ENCODE peak calls at places on chromosomes 16 and 17, in nine cellular contexts. N is activated naive CD4-positive, alpha-beta T cell treated with Interleukin-2 at 50 U/mL for 16 hours; X is ureter; L is activated T-cell treated with anti-CD3 and anti-CD28 coated beads, Interleukin-2, amount 50 U/mL, for 48 hours; Y is NCI-H510A; U is substantia nigra; B is T-cell; P is amniotic stem cell; K is A172. G is an unnamed sample.

GRCh38 chr16:62832214-62832613 is 796.0 kb upstream of the CDH8 start:
- DNase-seq in N (no peak), X (no peak), L (no peak), Y (no peak), U (no peak), B (no peak), P (no peak), K (no peak), G (no peak)

GRCh38 chr17:1829189-1829578 is 518 bp downstream of the SMYD4 start:
- DNase-seq in N (no peak), X (no peak), L (no peak), Y (no peak), U (no peak), B (no peak), P (no peak), K (peak), G (no peak)

GRCh38 chr17:61253937-61254677 is 145.5 kb upstream of the TBX2 start:
- DNase-seq in N (no peak), X (no peak), L (no peak), Y (no peak), U (no peak), B (no peak), P (no peak), K (no peak), G (no peak)

GRCh38 chr16:66427036-66427446 is at the start of gene BEAN1:
- DNase-seq in N (peak), X (no peak), L (no peak), Y (no peak), U (no peak), B (no peak), P (no peak), K (no peak), G (no peak)

GRCh38 chr16:11198817-11199216 is 57.2 kb downstream of the SOCS1 start:
- DNase-seq in N (no peak), X (peak), L (no peak), Y (no peak), U (no peak), B (no peak), P (no peak), K (peak), G (no peak)

GRCh38 chr17:9845306-9845705 is 19.6 kb downstream of the GLP2R start:
- DNase-seq in N (no peak), X (no peak), L (no peak), Y (no peak), U (no peak), B (no peak), P (no peak), K (no peak), G (no peak)

GRCh38 chr17:59815965-59816364 is 76.8 kb downstream of the TUBD1 start:
- DNase-seq in N (no peak), X (no peak), L (no peak), Y (no peak), U (no peak), B (no peak), P (no peak), K (no peak), G (no peak)

GRCh38 chr16:75070055-75070841 is 46.3 kb downstream of the LDHD start:
- DNase-seq in N (no peak), X (no peak), L (no peak), Y (no peak), U (no peak), B (no peak), P (no peak), K (no peak), G (no peak)

GRCh38 chr16:57299009-57299718 is 14.7 kb upstream of the PLLP start:
- DNase-seq in N (peak), X (peak), L (no peak), Y (peak), U (no peak), B (no peak), P (no peak), K (no peak), G (no peak)

GRCh38 chr16:46895399-46896313 is 11.5 kb downstream of the GPT2 start:
- DNase-seq in N (no peak), X (no peak), L (no peak), Y (peak), U (no peak), B (no peak), P (no peak), K (no peak), G (no peak)

GRCh38 chr17:61457226-61457983 is 5.2 kb downstream of the TBX4 start:
- DNase-seq in N (no peak), X (peak), L (peak), Y (no peak), U (no peak), B (no peak), P (no peak), K (no peak), G (no peak)

GRCh38 chr17:37179893-37180292 is 195.9 kb upstream of the C17orf78 start:
- DNase-seq in N (no peak), X (no peak), L (no peak), Y (no peak), U (no peak), B (no peak), P (no peak), K (peak), G (peak)

GRCh38 chr16:29920690-29921371 is 5.2 kb downstream of the KCTD13 start:
- DNase-seq in N (no peak), X (no peak), L (no peak), Y (no peak), U (no peak), B (no peak), P (no peak), K (no peak), G (no peak)

GRCh38 chr16:86452451-86452850 is 57.9 kb upstream of the FOXF1 start:
- DNase-seq in N (no peak), X (no peak), L (no peak), Y (no peak), U (no peak), B (no peak), P (no peak), K (no peak), G (no peak)

GRCh38 chr17:76268015-76268749 is 3.0 kb downstream of the UBALD2 start:
- DNase-seq in N (peak), X (peak), L (peak), Y (no peak), U (peak), B (peak), P (no peak), K (peak), G (peak)

GRCh38 chr16:31460582-31461002 is 1.3 kb downstream of the ARMC5 start:
- DNase-seq in N (no peak), X (no peak), L (no peak), Y (no peak), U (no peak), B (no peak), P (peak), K (peak), G (no peak)

GRCh38 chr17:11383157-11383556 is 142.1 kb downstream of the SHISA6 start:
- DNase-seq in N (no peak), X (no peak), L (no peak), Y (no peak), U (no peak), B (no peak), P (no peak), K (no peak), G (no peak)

GRCh38 chr17:1617620-1618174 is 10.9 kb downstream of the SLC43A2 start:
- DNase-seq in N (no peak), X (no peak), L (no peak), Y (no peak), U (no peak), B (no peak), P (peak), K (peak), G (peak)

GRCh38 chr16:81668243-81669097 is 110.6 kb upstream of the PLCG2 start:
- DNase-seq in N (no peak), X (no peak), L (no peak), Y (no peak), U (no peak), B (no peak), P (no peak), K (no peak), G (no peak)

GRCh38 chr16:86723699-86724098 is 145.3 kb downstream of the FOXL1 start:
- DNase-seq in N (no peak), X (no peak), L (no peak), Y (no peak), U (no peak), B (no peak), P (no peak), K (peak), G (no peak)

GRCh38 chr17:81382851-81383250 is 12.4 kb upstream of the BAHCC1 start:
- DNase-seq in N (no peak), X (no peak), L (no peak), Y (no peak), U (no peak), B (no peak), P (no peak), K (no peak), G (no peak)

GRCh38 chr17:42779942-42780815 is at the start of gene WNK4:
- DNase-seq in N (no peak), X (no peak), L (peak), Y (no peak), U (no peak), B (no peak), P (no peak), K (peak), G (no peak)

GRCh38 chr17:75689441-75689873 is 22.3 kb downstream of the SAP30BP start:
- DNase-seq in N (no peak), X (no peak), L (peak), Y (peak), U (no peak), B (peak), P (no peak), K (no peak), G (no peak)

GRCh38 chr16:80273635-80274538 is 266.9 kb upstream of the DYNLRB2 start:
- DNase-seq in N (no peak), X (no peak), L (no peak), Y (no peak), U (no peak), B (no peak), P (no peak), K (no peak), G (no peak)

GRCh38 chr16:11014159-11014558 is 69.8 kb downstream of the CLEC16A start:
- DNase-seq in N (no peak), X (no peak), L (no peak), Y (no peak), U (no peak), B (no peak), P (no peak), K (no peak), G (no peak)

GRCh38 chr17:61475726-61476125 is 23.5 kb downstream of the TBX4 start:
- DNase-seq in N (no peak), X (no peak), L (no peak), Y (no peak), U (no peak), B (no peak), P (no peak), K (peak), G (no peak)

GRCh38 chr17:28575126-28575795 is 1.4 kb downstream of the ALDOC start:
- DNase-seq in N (no peak), X (no peak), L (no peak), Y (no peak), U (no peak), B (no peak), P (no peak), K (no peak), G (no peak)

GRCh38 chr17:4499431-4500187 is 928 bp downstream of the SPNS2 start:
- DNase-seq in N (peak), X (no peak), L (peak), Y (no peak), U (peak), B (no peak), P (no peak), K (no peak), G (no peak)

GRCh38 chr17:78166416-78166815 is 2.0 kb upstream of the SYNGR2 start:
- DNase-seq in N (no peak), X (no peak), L (no peak), Y (peak), U (no peak), B (no peak), P (no peak), K (no peak), G (no peak)

GRCh38 chr16:23950898-23951297 is 115.1 kb downstream of the PRKCB start:
- DNase-seq in N (peak), X (no peak), L (peak), Y (no peak), U (no peak), B (no peak), P (no peak), K (no peak), G (no peak)